ENCODE peak calls at places on chromosomes 5 and 9, in four cellular contexts. C is K562, Y is H1, K is A549. D is an unnamed sample.

GRCh38 chr9:131942076-131942720 is 137.5 kb downstream of the MED27 start:
- DNase-seq in C (no peak), Y (no peak), K (no peak), D (no peak)

GRCh38 chr5:153835891-153836515 is 202.7 kb downstream of the FAM114A2 start:
- DNase-seq in C (no peak), Y (no peak), K (no peak), D (no peak)

GRCh38 chr5:61330879-61331406 is 1.1 kb upstream of the ZSWIM6 start:
- DNase-seq in C (peak), Y (peak), K (peak), D (peak)

GRCh38 chr5:36581070-36581469 is 25.3 kb upstream of the SLC1A3 start:
- DNase-seq in C (no peak), Y (no peak), K (no peak), D (no peak)

GRCh38 chr5:82748688-82749091 is 328.5 kb downstream of the TMEM167A start:
- DNase-seq in C (no peak), Y (no peak), K (no peak), D (no peak)

GRCh38 chr5:145509336-145510150 is 325.6 kb downstream of the PRELID2 start:
- DNase-seq in C (no peak), Y (no peak), K (no peak), D (no peak)

GRCh38 chr5:1800470-1801060 is 642 bp upstream of the NDUFS6 start:
- DNase-seq in C (no peak), Y (no peak), K (peak), D (peak)

GRCh38 chr5:32989815-32990214 is 278.7 kb downstream of the NPR3 start:
- DNase-seq in C (no peak), Y (no peak), K (no peak), D (no peak)

GRCh38 chr9:87498046-87498815 is 564 bp downstream of the DAPK1 start:
- DNase-seq in C (peak), Y (peak), K (peak), D (peak)

GRCh38 chr9:98317134-98317857 is 61.8 kb upstream of the TBC1D2 start:
- DNase-seq in C (no peak), Y (no peak), K (no peak), D (no peak)

GRCh38 chr5:91937121-91937520 is 554.0 kb upstream of the ARRDC3 start:
- DNase-seq in C (no peak), Y (no peak), K (no peak), D (no peak)

GRCh38 chr5:65630981-65631380 is 6.2 kb downstream of the SHLD3 start:
- DNase-seq in C (no peak), Y (no peak), K (no peak), D (peak)

GRCh38 chr9:68538200-68538599 is 2.5 kb downstream of the TMEM252 start:
- DNase-seq in C (no peak), Y (no peak), K (no peak), D (no peak)

DNA sequence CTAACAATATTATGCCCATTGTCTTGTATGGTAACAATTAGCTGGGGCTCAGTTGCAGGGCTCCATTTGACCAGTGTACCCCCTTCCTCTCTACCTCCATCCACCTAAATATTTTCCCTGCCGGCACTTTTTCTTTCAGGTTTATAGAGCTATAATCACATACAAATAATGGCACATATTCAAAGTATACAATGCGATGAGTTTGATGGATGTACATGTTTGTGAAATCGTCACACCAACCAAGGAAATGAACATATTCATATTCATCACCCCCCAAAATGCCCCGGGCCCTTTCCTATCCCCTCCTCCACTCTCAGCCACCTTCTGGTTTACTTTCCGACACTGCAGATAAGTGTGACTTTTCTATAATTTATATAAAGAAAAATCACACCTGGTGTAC is 351.5 kb downstream of the GADD45G start:
- DNase-seq in C (no peak), Y (no peak), K (no peak), D (no peak)
- TF ChIP-seq MAX in C (no peak), Y (no peak), K (no peak), D (no peak)

GRCh38 chr9:111661150-111661801 is at the start of gene GNG10:
- DNase-seq in C (peak), Y (peak), K (peak), D (peak)
- TF ChIP-seq MAFK in C (no peak), Y (no peak), K (no peak), D (no peak)

GRCh38 chr5:146852089-146852488 is 26.5 kb downstream of the PPP2R2B start:
- DNase-seq in C (no peak), Y (no peak), K (no peak), D (no peak)
- TF ChIP-seq MAX in C (no peak), Y (no peak), K (no peak), D (no peak)

GRCh38 chr5:11177993-11178711 is 417.1 kb upstream of the DAP start:
- DNase-seq in C (no peak), Y (no peak), K (no peak), D (no peak)

GRCh38 chr5:11181940-11182339 is 420.9 kb upstream of the DAP start:
- DNase-seq in C (no peak), Y (no peak), K (no peak), D (no peak)

GRCh38 chr5:11180890-11181289 is 419.9 kb upstream of the DAP start:
- DNase-seq in C (no peak), Y (no peak), K (no peak), D (no peak)

GRCh38 chr5:11182441-11183080 is 421.5 kb upstream of the DAP start:
- DNase-seq in C (peak), Y (no peak), K (peak), D (peak)
- TF ChIP-seq MAFK in C (no peak), Y (no peak), K (no peak), D (peak)

D was measured in HepG2.